ENCODE peak calls at places on chromosomes 13 and 19, in seven cellular contexts. Z is T-helper 1 cell; C is AG20443; Y is activated T-cell treated with anti-CD3 and anti-CD28 coated beads, Interleukin-2, amount 50 U/mL, for 72 hours; J is ELF-1; K is AG09319; E is activated gamma-delta T cell treated with Interleukin-2 at 50 U/mL for 16 hours. T is an unnamed sample.

GRCh38 chr19:43430976-43431375 is 16.3 kb downstream of the TEX101 start:
- DNase-seq in Z (no peak), C (no peak), Y (no peak), J (no peak), K (no peak), E (no peak), T (no peak)

GRCh38 chr19:46181386-46181774 is 33.3 kb downstream of the IGFL2 start:
- DNase-seq in Z (no peak), C (no peak), Y (peak), J (no peak), K (no peak), E (no peak), T (no peak)

GRCh38 chr19:35459414-35460082 is 11.5 kb downstream of the FFAR2 start:
- DNase-seq in Z (no peak), C (no peak), Y (no peak), J (no peak), K (no peak), E (no peak), T (no peak)

GRCh38 chr19:18733196-18733647 is 49.7 kb downstream of the CRTC1 start:
- DNase-seq in Z (no peak), C (no peak), Y (no peak), J (peak), K (peak), E (no peak), T (no peak)

GRCh38 chr19:19296953-19297689 is 23.2 kb downstream of the SUGP1 start:
- DNase-seq in Z (no peak), C (no peak), Y (no peak), J (no peak), K (no peak), E (no peak), T (no peak)

GRCh38 chr13:40598599-40598998 is 67.8 kb downstream of the FOXO1 start:
- DNase-seq in Z (no peak), C (no peak), Y (no peak), J (no peak), K (no peak), E (no peak), T (no peak)

GRCh38 chr19:44875666-44876418 is 15.2 kb upstream of the TOMM40 start:
- DNase-seq in Z (no peak), C (no peak), Y (no peak), J (peak), K (no peak), E (no peak), T (no peak)

GRCh38 chr19:49570997-49571676 is 9.2 kb downstream of the NOSIP start:
- DNase-seq in Z (no peak), C (no peak), Y (no peak), J (peak), K (no peak), E (no peak), T (no peak)

GRCh38 chr13:99721606-99722384 is 220.5 kb downstream of the TM9SF2 start:
- DNase-seq in Z (no peak), C (no peak), Y (no peak), J (peak), K (no peak), E (no peak), T (no peak)

GRCh38 chr13:47066261-47066660 is 169.4 kb upstream of the HTR2A start:
- DNase-seq in Z (no peak), C (peak), Y (no peak), J (no peak), K (no peak), E (no peak), T (no peak)

GRCh38 chr19:8242212-8242821 is 33.1 kb downstream of the CERS4 start:
- DNase-seq in Z (no peak), C (no peak), Y (no peak), J (no peak), K (no peak), E (no peak), T (no peak)

GRCh38 chr13:97429681-97430081 is 4.3 kb upstream of the RAP2A start:
- DNase-seq in Z (no peak), C (peak), Y (no peak), J (no peak), K (no peak), E (no peak), T (no peak)

GRCh38 chr19:32519023-32519422 is 62.0 kb upstream of the PDCD5 start:
- DNase-seq in Z (no peak), C (no peak), Y (no peak), J (no peak), K (no peak), E (peak), T (no peak)

GRCh38 chr13:46962286-46962941 is 65.6 kb upstream of the HTR2A start:
- DNase-seq in Z (no peak), C (peak), Y (no peak), J (peak), K (no peak), E (no peak), T (no peak)

GRCh38 chr13:26560456-26560855 is 3.0 kb downstream of the WASF3 start:
- DNase-seq in Z (no peak), C (no peak), Y (no peak), J (no peak), K (no peak), E (no peak), T (no peak)

GRCh38 chr13:22589880-22590279 is 590.9 kb upstream of the SGCG start:
- DNase-seq in Z (no peak), C (no peak), Y (no peak), J (peak), K (no peak), E (no peak), T (no peak)

GRCh38 chr19:18649371-18650047 is 12.7 kb downstream of the KLHL26 start:
- DNase-seq in Z (no peak), C (peak), Y (no peak), J (peak), K (no peak), E (no peak), T (no peak)

GRCh38 chr19:39432677-39433025 is 3.1 kb downstream of the RPS16 start:
- DNase-seq in Z (no peak), C (no peak), Y (no peak), J (no peak), K (no peak), E (no peak), T (no peak)

GRCh38 chr19:52297601-52298358 is 811 bp downstream of the ZNF480 start:
- DNase-seq in Z (no peak), C (no peak), Y (no peak), J (peak), K (no peak), E (no peak), T (peak)

GRCh38 chr13:42924290-42924803 is 67.7 kb downstream of the EPSTI1 start:
- DNase-seq in Z (no peak), C (no peak), Y (no peak), J (no peak), K (no peak), E (no peak), T (no peak)

GRCh38 chr19:18157465-18158063 is 4.6 kb downstream of the PIK3R2 start:
- DNase-seq in Z (no peak), C (no peak), Y (no peak), J (peak), K (no peak), E (no peak), T (no peak)

GRCh38 chr19:1453525-1454371 is 3.8 kb downstream of the APC2 start:
- DNase-seq in Z (no peak), C (peak), Y (no peak), J (no peak), K (no peak), E (no peak), T (no peak)

GRCh38 chr13:99199541-99200432 is 867 bp upstream of the UBAC2 start:
- DNase-seq in Z (no peak), C (no peak), Y (no peak), J (no peak), K (no peak), E (no peak), T (no peak)